ENCODE peak calls at places on chromosome 1, in four cellular contexts. One of them, this sample, is unnamed.

GRCh38 chr1:158285756-158286241 is 3.9 kb upstream of the CD1C start:
- DNase-seq in HFF-Myc: no peak
- DNase-seq in lower lobe of right lung: peak; percentile 79
- DNase-seq in WTC11: no peak
- DNase-seq in this sample: no peak

GRCh38 chr1:208107817-208108608 is 136.2 kb downstream of the PLXNA2 start:
- DNase-seq in HFF-Myc: no peak
- DNase-seq in lower lobe of right lung: no peak
- DNase-seq in WTC11: no peak
- DNase-seq in this sample: no peak

GRCh38 chr1:56135864-56136147 is 443.6 kb downstream of the PLPP3 start:
- DNase-seq in HFF-Myc: no peak
- DNase-seq in lower lobe of right lung: no peak
- DNase-seq in WTC11: no peak
- DNase-seq in this sample: no peak

GRCh38 chr1:185559684-185560310 is 174.4 kb upstream of the HMCN1 start:
- DNase-seq in HFF-Myc: no peak
- DNase-seq in lower lobe of right lung: peak; percentile 58
- DNase-seq in WTC11: peak; percentile 58
- DNase-seq in this sample: peak; percentile 50

GRCh38 chr1:187634940-187635339 is 806.2 kb downstream of the PLA2G4A start:
- DNase-seq in HFF-Myc: no peak
- DNase-seq in lower lobe of right lung: no peak
- DNase-seq in WTC11: no peak
- DNase-seq in this sample: no peak

GRCh38 chr1:99122039-99122438 is 117.4 kb upstream of the PLPPR5 start:
- DNase-seq in HFF-Myc: no peak
- DNase-seq in lower lobe of right lung: no peak
- DNase-seq in WTC11: no peak
- DNase-seq in this sample: no peak

GRCh38 chr1:93552751-93553455 is 105.0 kb downstream of the FNBP1L start:
- DNase-seq in HFF-Myc: no peak
- DNase-seq in lower lobe of right lung: no peak
- DNase-seq in WTC11: no peak
- DNase-seq in this sample: no peak

GRCh38 chr1:39828734-39829133 is 40.1 kb upstream of the BMP8B start:
- DNase-seq in HFF-Myc: no peak
- DNase-seq in lower lobe of right lung: no peak
- DNase-seq in WTC11: no peak
- DNase-seq in this sample: no peak

GRCh38 chr1:201022178-201022823 is 1.2 kb downstream of the KIF21B start:
- DNase-seq in HFF-Myc: no peak
- DNase-seq in lower lobe of right lung: no peak
- DNase-seq in WTC11: no peak
- DNase-seq in this sample: peak; percentile 47

GRCh38 chr1:45924736-45925135 is 121.3 kb downstream of the MAST2 start:
- DNase-seq in HFF-Myc: no peak
- DNase-seq in lower lobe of right lung: no peak
- DNase-seq in WTC11: no peak
- DNase-seq in this sample: no peak

GRCh38 chr1:119007672-119008482 is 19.7 kb upstream of the TBX15 start:
- DNase-seq in HFF-Myc: no peak
- DNase-seq in lower lobe of right lung: no peak
- DNase-seq in WTC11: no peak
- DNase-seq in this sample: no peak

GRCh38 chr1:11180342-11180744 is 8.8 kb upstream of the ANGPTL7 start:
- DNase-seq in HFF-Myc: peak; percentile 35
- DNase-seq in lower lobe of right lung: no peak
- DNase-seq in WTC11: no peak
- DNase-seq in this sample: no peak

GRCh38 chr1:240739754-240740153 is 127.8 kb upstream of the GREM2 start:
- DNase-seq in HFF-Myc: no peak
- DNase-seq in lower lobe of right lung: no peak
- DNase-seq in WTC11: no peak
- DNase-seq in this sample: no peak

GRCh38 chr1:230545181-230545580 is 97.1 kb upstream of the COG2 start:
- DNase-seq in HFF-Myc: no peak
- DNase-seq in lower lobe of right lung: no peak
- DNase-seq in WTC11: no peak
- DNase-seq in this sample: no peak

GRCh38 chr1:88075813-88076212 is 608.3 kb upstream of the PKN2 start:
- DNase-seq in HFF-Myc: no peak
- DNase-seq in lower lobe of right lung: no peak
- DNase-seq in WTC11: no peak
- DNase-seq in this sample: no peak

GRCh38 chr1:88074661-88075060 is 609.4 kb upstream of the PKN2 start:
- DNase-seq in HFF-Myc: no peak
- DNase-seq in lower lobe of right lung: no peak
- DNase-seq in WTC11: no peak
- DNase-seq in this sample: no peak

GRCh38 chr1:88080875-88081274 is 603.2 kb upstream of the PKN2 start:
- DNase-seq in HFF-Myc: no peak
- DNase-seq in lower lobe of right lung: no peak
- DNase-seq in WTC11: no peak
- DNase-seq in this sample: no peak

GRCh38 chr1:88079036-88079435 is 605.0 kb upstream of the PKN2 start:
- DNase-seq in HFF-Myc: no peak
- DNase-seq in lower lobe of right lung: no peak
- DNase-seq in WTC11: peak; percentile 66
- DNase-seq in this sample: no peak
- TF ChIP-seq CTCF in HFF-Myc: peak; percentile 65
- TF ChIP-seq CTCF in lower lobe of right lung: no peak
- TF ChIP-seq CTCF in WTC11: peak; percentile 57
- TF ChIP-seq CTCF in this sample: no peak

GRCh38 chr1:47549532-47549931 is 111.7 kb downstream of the FOXD2 start:
- DNase-seq in HFF-Myc: no peak
- DNase-seq in lower lobe of right lung: no peak
- DNase-seq in WTC11: no peak
- DNase-seq in this sample: no peak
- TF ChIP-seq CTCF in HFF-Myc: no peak
- TF ChIP-seq CTCF in lower lobe of right lung: no peak
- TF ChIP-seq CTCF in WTC11: no peak
- TF ChIP-seq CTCF in this sample: no peak

GRCh38 chr1:116203192-116203723 is 92.1 kb downstream of the MAB21L3 start:
- DNase-seq in HFF-Myc: no peak
- DNase-seq in lower lobe of right lung: no peak
- DNase-seq in WTC11: no peak
- DNase-seq in this sample: no peak
- TF ChIP-seq CTCF in HFF-Myc: peak; percentile 35
- TF ChIP-seq CTCF in lower lobe of right lung: no peak
- TF ChIP-seq CTCF in WTC11: no peak
- TF ChIP-seq CTCF in this sample: no peak

DNA sequence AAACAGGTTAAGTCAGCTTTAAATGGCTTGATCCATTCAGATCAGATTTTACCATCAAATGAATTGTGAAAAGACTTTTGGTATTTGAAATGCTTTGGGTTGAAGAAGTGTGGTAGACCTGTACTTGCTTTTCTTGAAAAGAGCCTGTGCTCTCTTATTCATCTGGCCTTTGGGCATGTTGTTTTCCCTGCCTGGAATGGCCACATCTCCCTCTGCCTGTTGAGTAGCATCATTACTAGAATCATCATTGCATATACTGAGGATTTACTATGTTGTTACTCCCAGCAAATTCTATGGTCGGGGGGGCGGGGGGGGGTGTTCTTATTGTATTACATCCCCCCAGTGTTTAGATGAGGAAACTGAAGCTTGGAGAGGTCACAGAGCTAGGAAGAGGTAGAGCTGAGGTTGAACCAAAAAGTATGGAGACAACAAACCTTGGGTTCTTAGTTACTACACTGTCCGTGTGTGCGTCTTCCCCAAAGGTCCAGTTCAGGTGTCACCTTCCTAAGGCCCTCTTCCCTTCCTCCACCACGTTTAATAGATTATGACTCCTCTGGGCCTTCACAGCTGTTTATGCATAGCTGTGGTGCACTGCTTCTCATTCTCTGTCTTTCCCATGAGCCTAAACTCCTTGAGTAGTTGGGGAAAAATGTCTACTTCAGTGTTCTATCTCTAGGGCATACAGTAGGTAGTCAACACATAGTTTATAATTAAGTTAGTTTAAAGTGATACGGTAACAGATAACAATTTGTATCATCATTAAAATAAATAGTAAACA is 246.4 kb upstream of the HOOK1 start:
- DNase-seq in HFF-Myc: no peak
- DNase-seq in lower lobe of right lung: no peak
- DNase-seq in WTC11: no peak
- DNase-seq in this sample: no peak
- TF ChIP-seq CTCF in HFF-Myc: no peak
- TF ChIP-seq CTCF in lower lobe of right lung: no peak
- TF ChIP-seq CTCF in WTC11: no peak
- TF ChIP-seq CTCF in this sample: no peak

GRCh38 chr1:104979651-104980050 is 1230.0 kb downstream of the AMY1C start:
- DNase-seq in HFF-Myc: no peak
- DNase-seq in lower lobe of right lung: no peak
- DNase-seq in WTC11: no peak
- DNase-seq in this sample: no peak
- TF ChIP-seq CTCF in HFF-Myc: no peak
- TF ChIP-seq CTCF in lower lobe of right lung: no peak
- TF ChIP-seq CTCF in WTC11: no peak
- TF ChIP-seq CTCF in this sample: no peak

GRCh38 chr1:5125208-5125607 is 470.8 kb downstream of the AJAP1 start:
- DNase-seq in HFF-Myc: no peak
- DNase-seq in lower lobe of right lung: no peak
- DNase-seq in WTC11: no peak
- DNase-seq in this sample: no peak

GRCh38 chr1:5120559-5120958 is 466.1 kb downstream of the AJAP1 start:
- DNase-seq in HFF-Myc: no peak
- DNase-seq in lower lobe of right lung: no peak
- DNase-seq in WTC11: no peak
- DNase-seq in this sample: no peak

GRCh38 chr1:5119496-5120234 is 465.3 kb downstream of the AJAP1 start:
- DNase-seq in HFF-Myc: no peak
- DNase-seq in lower lobe of right lung: no peak
- DNase-seq in WTC11: peak; percentile 16
- DNase-seq in this sample: no peak
- TF ChIP-seq CTCF in HFF-Myc: no peak
- TF ChIP-seq CTCF in lower lobe of right lung: no peak
- TF ChIP-seq CTCF in WTC11: no peak
- TF ChIP-seq CTCF in this sample: no peak

GRCh38 chr1:1948783-1949182 is 29.7 kb upstream of the TMEM52 start:
- DNase-seq in HFF-Myc: no peak
- DNase-seq in lower lobe of right lung: no peak
- DNase-seq in WTC11: no peak
- DNase-seq in this sample: no peak

GRCh38 chr1:1943834-1944570 is 24.9 kb upstream of the TMEM52 start:
- DNase-seq in HFF-Myc: no peak
- DNase-seq in lower lobe of right lung: peak; percentile 69
- DNase-seq in WTC11: peak; percentile 85
- DNase-seq in this sample: peak; percentile 60

GRCh38 chr1:1945782-1946393 is 26.8 kb upstream of the TMEM52 start:
- DNase-seq in HFF-Myc: no peak
- DNase-seq in lower lobe of right lung: no peak
- DNase-seq in WTC11: no peak
- DNase-seq in this sample: no peak

GRCh38 chr1:1947493-1947892 is 28.4 kb upstream of the TMEM52 start:
- DNase-seq in HFF-Myc: no peak
- DNase-seq in lower lobe of right lung: peak; percentile 66
- DNase-seq in WTC11: no peak
- DNase-seq in this sample: peak; percentile 33

DNA sequence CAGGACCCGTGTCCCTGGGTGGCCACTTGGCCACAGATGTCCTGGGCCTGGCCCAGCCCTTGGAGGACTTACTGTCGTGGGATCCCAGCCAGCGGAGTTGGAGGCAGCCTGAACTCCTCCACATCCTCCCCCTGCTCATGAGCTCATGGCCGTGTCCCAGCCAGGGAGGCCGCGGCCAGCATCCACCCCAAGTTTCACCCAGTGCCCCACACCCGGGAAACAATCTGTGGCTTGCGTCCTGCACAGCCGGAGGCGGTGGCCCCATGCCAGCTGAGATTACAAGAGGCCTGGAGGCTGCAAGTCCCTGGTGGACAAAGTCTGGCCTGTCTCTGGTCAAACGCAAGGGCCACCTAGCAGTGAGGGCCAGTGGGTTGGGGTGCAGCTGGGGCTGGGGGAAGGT is 27.5 kb upstream of the TMEM52 start:
- DNase-seq in HFF-Myc: no peak
- DNase-seq in lower lobe of right lung: peak; percentile 75
- DNase-seq in WTC11: no peak
- DNase-seq in this sample: no peak
- TF ChIP-seq CTCF in HFF-Myc: no peak
- TF ChIP-seq CTCF in lower lobe of right lung: no peak
- TF ChIP-seq CTCF in WTC11: no peak
- TF ChIP-seq CTCF in this sample: no peak

GRCh38 chr1:106534612-106535011 is 521.9 kb upstream of the PRMT6 start:
- DNase-seq in HFF-Myc: no peak
- DNase-seq in lower lobe of right lung: no peak
- DNase-seq in WTC11: no peak
- DNase-seq in this sample: no peak
- TF ChIP-seq CTCF in HFF-Myc: no peak
- TF ChIP-seq CTCF in lower lobe of right lung: no peak
- TF ChIP-seq CTCF in WTC11: no peak
- TF ChIP-seq CTCF in this sample: no peak

GRCh38 chr1:109929170-109929569 is 18.5 kb downstream of the CSF1 start:
- DNase-seq in HFF-Myc: no peak
- DNase-seq in lower lobe of right lung: no peak
- DNase-seq in WTC11: no peak
- DNase-seq in this sample: no peak

GRCh38 chr1:109928591-109929111 is 18.0 kb downstream of the CSF1 start:
- DNase-seq in HFF-Myc: no peak
- DNase-seq in lower lobe of right lung: no peak
- DNase-seq in WTC11: no peak
- DNase-seq in this sample: no peak

GRCh38 chr1:109931189-109931672 is 20.6 kb downstream of the CSF1 start:
- DNase-seq in HFF-Myc: no peak
- DNase-seq in lower lobe of right lung: peak; percentile 87
- DNase-seq in WTC11: peak; percentile 95
- DNase-seq in this sample: peak; percentile 74

GRCh38 chr1:109929588-109930251 is 19.1 kb downstream of the CSF1 start:
- DNase-seq in HFF-Myc: no peak
- DNase-seq in lower lobe of right lung: no peak
- DNase-seq in WTC11: no peak
- DNase-seq in this sample: no peak

GRCh38 chr1:109930252-109930993 is 19.8 kb downstream of the CSF1 start:
- DNase-seq in HFF-Myc: no peak
- DNase-seq in lower lobe of right lung: no peak
- DNase-seq in WTC11: no peak
- DNase-seq in this sample: no peak
- TF ChIP-seq CTCF in HFF-Myc: no peak
- TF ChIP-seq CTCF in lower lobe of right lung: no peak
- TF ChIP-seq CTCF in WTC11: no peak
- TF ChIP-seq CTCF in this sample: no peak

GRCh38 chr1:51086496-51087271 is 15.3 kb upstream of the C1orf185 start:
- DNase-seq in HFF-Myc: no peak
- DNase-seq in lower lobe of right lung: no peak
- DNase-seq in WTC11: peak; percentile 18
- DNase-seq in this sample: no peak
- TF ChIP-seq CTCF in HFF-Myc: no peak
- TF ChIP-seq CTCF in lower lobe of right lung: no peak
- TF ChIP-seq CTCF in WTC11: no peak
- TF ChIP-seq CTCF in this sample: no peak

This sample was measured in mucosa of descending colon.